ENCODE peak calls at places on chromosomes 6 and 20, in ten cellular contexts. E is RPMI7951; Q is PC-3; G is ovary; U is COR-L47; M is NCI-H748 treated with DMSO at 0.1 percent for 48 hours; L is WTC11; F is effector memory CD4-positive, alpha-beta T cell; N is CD8-positive, alpha-beta memory T cell; A is T-helper 9 cell. Y is an unnamed sample.

GRCh38 chr6:158559338-158559894 is 475 bp upstream of the TMEM181 start:
- DNase-seq in E (peak), Q (no peak), G (no peak), U (no peak), M (no peak), L (no peak), F (no peak), N (no peak), A (no peak), Y (no peak)

GRCh38 chr6:21928715-21929298 is 335.3 kb downstream of the SOX4 start:
- DNase-seq in E (no peak), Q (no peak), G (no peak), U (peak), M (peak), L (no peak), F (no peak), N (no peak), A (no peak), Y (no peak)

GRCh38 chr6:71349395-71349794 is 60.8 kb downstream of the OGFRL1 start:
- DNase-seq in E (peak), Q (peak), G (no peak), U (peak), M (peak), L (no peak), F (no peak), N (no peak), A (no peak), Y (no peak)

GRCh38 chr20:35171753-35172433 is at the start of gene PROCR:
- DNase-seq in E (peak), Q (peak), G (peak), U (peak), M (no peak), L (peak), F (no peak), N (no peak), A (no peak), Y (no peak)

GRCh38 chr20:22339946-22340345 is 244.4 kb downstream of the FOXA2 start:
- DNase-seq in E (no peak), Q (peak), G (no peak), U (no peak), M (no peak), L (no peak), F (no peak), N (no peak), A (no peak), Y (no peak)

GRCh38 chr20:5085380-5085779 is 34.4 kb downstream of the PCNA start:
- DNase-seq in E (no peak), Q (no peak), G (no peak), U (no peak), M (no peak), L (no peak), F (no peak), N (no peak), A (no peak), Y (no peak)

GRCh38 chr20:33125983-33126382 is 42.0 kb upstream of the BPIFA2 start:
- DNase-seq in E (no peak), Q (no peak), G (no peak), U (no peak), M (no peak), L (no peak), F (no peak), N (no peak), A (no peak), Y (no peak)

GRCh38 chr6:157688960-157689599 is 134.0 kb upstream of the SNX9 start:
- DNase-seq in E (no peak), Q (peak), G (no peak), U (no peak), M (no peak), L (peak), F (no peak), N (no peak), A (no peak), Y (no peak)

GRCh38 chr6:45898941-45899682 is 116.5 kb downstream of the CLIC5 start:
- DNase-seq in E (peak), Q (no peak), G (no peak), U (no peak), M (no peak), L (no peak), F (no peak), N (no peak), A (no peak), Y (no peak)

GRCh38 chr6:145086197-145086596 is 649.1 kb downstream of the EPM2A start:
- DNase-seq in E (peak), Q (no peak), G (no peak), U (no peak), M (no peak), L (peak), F (no peak), N (no peak), A (no peak), Y (no peak)

GRCh38 chr6:112576421-112576820 is 229.3 kb downstream of the RFPL4B start:
- DNase-seq in E (peak), Q (peak), G (no peak), U (no peak), M (no peak), L (no peak), F (no peak), N (no peak), A (no peak), Y (no peak)

GRCh38 chr20:4820833-4821518 is 99.3 kb downstream of the PRND start:
- DNase-seq in E (peak), Q (peak), G (peak), U (peak), M (no peak), L (no peak), F (no peak), N (no peak), A (no peak), Y (no peak)

GRCh38 chr6:107620736-107621135 is 130.8 kb downstream of the SOBP start:
- DNase-seq in E (no peak), Q (no peak), G (no peak), U (no peak), M (no peak), L (no peak), F (no peak), N (no peak), A (no peak), Y (no peak)

GRCh38 chr20:33927703-33928102 is 66.0 kb upstream of the RALY start:
- DNase-seq in E (no peak), Q (no peak), G (no peak), U (no peak), M (no peak), L (no peak), F (no peak), N (no peak), A (no peak), Y (no peak)

GRCh38 chr6:159878341-159878740 is 12.4 kb upstream of the MAS1 start:
- DNase-seq in E (no peak), Q (no peak), G (no peak), U (no peak), M (no peak), L (no peak), F (no peak), N (no peak), A (no peak), Y (no peak)

GRCh38 chr20:37270586-37271420 is 9.2 kb upstream of the GHRH start:
- DNase-seq in E (peak), Q (no peak), G (no peak), U (no peak), M (no peak), L (no peak), F (no peak), N (no peak), A (no peak), Y (no peak)

GRCh38 chr20:4153661-4154238 is 138.4 kb upstream of the RNF24 start:
- DNase-seq in E (no peak), Q (no peak), G (no peak), U (no peak), M (no peak), L (no peak), F (no peak), N (no peak), A (no peak), Y (no peak)

GRCh38 chr6:75205776-75206334 is at the start of gene COL12A1:
- DNase-seq in E (peak), Q (peak), G (peak), U (peak), M (peak), L (peak), F (no peak), N (no peak), A (no peak), Y (no peak)

GRCh38 chr6:73032586-73032985 is 192.7 kb downstream of the KHDC1L start:
- DNase-seq in E (peak), Q (peak), G (no peak), U (no peak), M (no peak), L (no peak), F (no peak), N (no peak), A (no peak), Y (no peak)

GRCh38 chr6:13273202-13273930 is 55.0 kb downstream of the TBC1D7 start:
- DNase-seq in E (peak), Q (no peak), G (no peak), U (no peak), M (no peak), L (no peak), F (no peak), N (no peak), A (no peak), Y (no peak)

GRCh38 chr20:50804453-50805348 is 9.8 kb downstream of the BCAS4 start:
- DNase-seq in E (no peak), Q (no peak), G (no peak), U (no peak), M (no peak), L (no peak), F (peak), N (peak), A (no peak), Y (peak)

GRCh38 chr20:1369970-1370369 is 22.9 kb downstream of the FKBP1A start:
- DNase-seq in E (no peak), Q (no peak), G (no peak), U (no peak), M (no peak), L (no peak), F (no peak), N (no peak), A (no peak), Y (no peak)

GRCh38 chr6:119090256-119090655 is 11.8 kb upstream of the FAM184A start:
- DNase-seq in E (no peak), Q (no peak), G (no peak), U (no peak), M (no peak), L (no peak), F (no peak), N (no peak), A (no peak), Y (no peak)

GRCh38 chr6:102736941-102737368 is 1343.4 kb downstream of the GRIK2 start:
- DNase-seq in E (no peak), Q (peak), G (no peak), U (no peak), M (no peak), L (no peak), F (no peak), N (no peak), A (no peak), Y (no peak)

GRCh38 chr20:23227274-23227673 is 123.3 kb upstream of the NXT1 start:
- DNase-seq in E (no peak), Q (no peak), G (no peak), U (no peak), M (no peak), L (no peak), F (no peak), N (no peak), A (no peak), Y (no peak)

GRCh38 chr6:99819853-99820252 is 174.2 kb downstream of the MCHR2 start:
- DNase-seq in E (no peak), Q (no peak), G (no peak), U (no peak), M (no peak), L (no peak), F (no peak), N (no peak), A (no peak), Y (no peak)

Y was measured in activated gamma-delta T cell treated with Interleukin-2 at 50 U/mL for 16 hours.